ENCODE peak calls at places on chromosomes 1 and 21, in ten cellular contexts. E is stomach, T is osteoblast, H is prostate gland, B is IMR-90, P is AG04449, F is hepatocyte, R is epithelial cell of proximal tubule, W is cardiac muscle cell, Q is tibial artery. G is an unnamed sample.

GRCh38 chr1:207983044-207983443 is 72.1 kb upstream of the CD34 start:
- DNase-seq in E (no peak), H (no peak), B (no peak), Q (no peak), R (no peak), F (no peak), W (no peak), P (no peak), T (no peak), G (no peak)

GRCh38 chr1:99602404-99602969 is 43.4 kb upstream of the PALMD start:
- DNase-seq in H (no peak), B (no peak), W (no peak), R (no peak), Q (no peak), F (no peak), E (no peak), P (no peak), T (peak), G (no peak)

GRCh38 chr1:223704921-223705878 is 7.1 kb upstream of the CAPN2 start:
- DNase-seq in B (peak), E (no peak), P (no peak), R (no peak), T (peak), Q (no peak), F (no peak), W (peak), H (no peak), G (no peak)

GRCh38 chr1:36034692-36035091 is 49.2 kb upstream of the TEKT2 start:
- DNase-seq in T (peak), R (peak), Q (no peak), H (no peak), P (peak), B (peak), F (peak), W (no peak), E (no peak), G (peak)

GRCh38 chr1:36408479-36408878 is 10.8 kb upstream of the LSM10 start:
- DNase-seq in F (no peak), B (peak), T (no peak), E (no peak), H (no peak), Q (no peak), R (no peak), W (no peak), P (no peak), G (no peak)

GRCh38 chr1:151976868-151977267 is 16.8 kb downstream of the S100A10 start:
- DNase-seq in H (no peak), E (no peak), T (peak), P (no peak), R (no peak), W (no peak), F (no peak), B (peak), Q (no peak), G (no peak)

GRCh38 chr1:5757177-5757820 is 234.9 kb downstream of the NPHP4 start:
- DNase-seq in F (no peak), E (no peak), P (no peak), R (no peak), W (no peak), H (no peak), B (no peak), T (no peak), Q (no peak), G (no peak)

GRCh38 chr1:71916894-71917293 is 365.4 kb downstream of the NEGR1 start:
- DNase-seq in H (no peak), R (no peak), P (no peak), W (no peak), B (no peak), F (no peak), T (peak), Q (no peak), E (no peak), G (no peak)

GRCh38 chr1:55211456-55211855 is 3.7 kb downstream of the USP24 start:
- DNase-seq in R (no peak), W (no peak), T (peak), H (no peak), F (no peak), B (peak), Q (no peak), P (no peak), E (no peak), G (no peak)

GRCh38 chr1:201731592-201731991 is 97.4 kb upstream of the IPO9 start:
- DNase-seq in F (no peak), W (peak), P (no peak), B (no peak), R (no peak), T (no peak), E (no peak), H (no peak), Q (no peak), G (no peak)

GRCh38 chr1:222995230-222995580 is 147.8 kb downstream of the TLR5 start:
- DNase-seq in W (no peak), R (no peak), F (no peak), E (no peak), H (no peak), T (no peak), B (no peak), Q (no peak), P (no peak), G (no peak)

GRCh38 chr1:157696966-157697628 is 3.5 kb downstream of the FCRL3 start:
- DNase-seq in P (no peak), R (no peak), W (no peak), H (no peak), F (no peak), Q (no peak), T (no peak), E (no peak), B (no peak), G (no peak)

GRCh38 chr1:167722152-167722869 is 529 bp downstream of the MPZL1 start:
- DNase-seq in P (no peak), R (no peak), W (peak), F (peak), E (peak), H (peak), Q (no peak), T (peak), B (peak), G (no peak)

GRCh38 chr1:223486366-223486765 is 93.2 kb downstream of the CCDC185 start:
- DNase-seq in H (no peak), E (no peak), T (no peak), R (no peak), P (no peak), F (no peak), Q (no peak), W (no peak), B (no peak), G (no peak)

GRCh38 chr1:173753830-173754229 is 39.0 kb downstream of the KLHL20 start:
- DNase-seq in F (no peak), R (no peak), H (no peak), E (no peak), T (no peak), W (no peak), B (no peak), Q (no peak), P (no peak), G (no peak)

GRCh38 chr1:2204384-2205190 is 10.0 kb upstream of the FAAP20 start:
- DNase-seq in Q (peak), T (peak), W (no peak), H (no peak), R (no peak), P (no peak), B (peak), F (peak), E (peak), G (no peak)

GRCh38 chr1:213585402-213585801 is 402.4 kb upstream of the PROX1 start:
- DNase-seq in Q (no peak), R (no peak), H (no peak), P (no peak), B (no peak), E (no peak), T (no peak), F (no peak), W (no peak), G (no peak)

GRCh38 chr1:56901720-56902119 is 47.1 kb downstream of the C8A start:
- DNase-seq in B (peak), R (no peak), P (no peak), Q (no peak), E (no peak), H (no peak), T (no peak), F (peak), W (peak), G (no peak)

GRCh38 chr1:113995382-113995781 is 16.1 kb downstream of the OLFML3 start:
- DNase-seq in B (no peak), H (no peak), F (no peak), P (no peak), R (no peak), T (no peak), W (no peak), E (no peak), Q (no peak), G (no peak)

GRCh38 chr1:64505232-64505943 is 35.5 kb downstream of the CACHD1 start:
- DNase-seq in P (no peak), W (peak), H (no peak), B (no peak), T (peak), E (peak), R (no peak), F (peak), Q (no peak), G (no peak)

GRCh38 chr1:237873487-237873927 is 17.2 kb downstream of the ZP4 start:
- DNase-seq in E (no peak), B (peak), H (no peak), F (peak), W (no peak), P (no peak), Q (no peak), R (peak), T (no peak), G (peak)

GRCh38 chr1:205975387-205975998 is 27.7 kb downstream of the RAB7B start:
- DNase-seq in H (no peak), T (no peak), F (no peak), B (no peak), E (peak), P (no peak), W (no peak), R (no peak), Q (no peak), G (no peak)

GRCh38 chr21:38809170-38809878 is 3.6 kb downstream of the ETS2 start:
- DNase-seq in Q (no peak), B (no peak), T (no peak), W (no peak), R (no peak), H (no peak), P (no peak), F (no peak), E (no peak), G (no peak)

GRCh38 chr1:10538608-10539355 is 64.0 kb downstream of the PEX14 start:
- DNase-seq in B (peak), H (no peak), T (peak), Q (no peak), F (no peak), R (no peak), P (no peak), W (no peak), E (no peak), G (no peak)

GRCh38 chr1:27521336-27522147 is 31.6 kb upstream of the WASF2 start:
- DNase-seq in F (no peak), Q (peak), B (no peak), H (no peak), W (no peak), R (no peak), E (no peak), P (no peak), T (peak), G (no peak)

GRCh38 chr1:40633563-40634376 is 31.7 kb downstream of the RIMS3 start:
- DNase-seq in B (no peak), W (peak), P (no peak), R (no peak), H (no peak), F (peak), T (peak), E (peak), Q (peak), G (no peak)

GRCh38 chr1:9004731-9005708 is 21.2 kb downstream of the SLC2A7 start:
- DNase-seq in T (peak), H (peak), P (peak), B (peak), F (peak), Q (peak), E (peak), R (peak), W (peak), G (peak)

GRCh38 chr1:37731312-37732019 is 33.5 kb downstream of the EPHA10 start:
- DNase-seq in Q (no peak), B (no peak), F (no peak), R (no peak), E (no peak), T (peak), W (no peak), P (no peak), H (no peak), G (no peak)

GRCh38 chr1:230876660-230877059 is 8.3 kb upstream of the C1orf198 start:
- DNase-seq in T (no peak), B (no peak), W (no peak), Q (no peak), R (no peak), P (no peak), F (no peak), H (no peak), E (no peak), G (no peak)

GRCh38 chr21:42466700-42467612 is 29.1 kb downstream of the RSPH1 start:
- DNase-seq in T (no peak), W (peak), F (peak), E (no peak), R (no peak), Q (no peak), H (peak), P (no peak), B (peak), G (no peak)

GRCh38 chr1:9340864-9341263 is 48.2 kb downstream of the SPSB1 start:
- DNase-seq in H (no peak), Q (no peak), B (no peak), R (no peak), W (no peak), P (no peak), F (no peak), E (no peak), T (no peak), G (no peak)

GRCh38 chr21:28789571-28789970 is 203.1 kb downstream of the LTN1 start:
- DNase-seq in E (no peak), T (no peak), R (no peak), F (no peak), Q (no peak), B (no peak), H (no peak), W (peak), P (no peak), G (no peak)

GRCh38 chr21:44272231-44272858 is 10.6 kb upstream of the DNMT3L start:
- DNase-seq in W (no peak), T (peak), H (no peak), F (no peak), B (no peak), R (no peak), Q (no peak), E (no peak), P (no peak), G (no peak)

GRCh38 chr1:24966724-24967346 is 36.8 kb upstream of the RUNX3 start:
- DNase-seq in H (no peak), F (peak), E (no peak), B (peak), W (no peak), P (no peak), T (peak), R (peak), Q (no peak), G (no peak)

GRCh38 chr1:53639251-53639721 is 99.7 kb downstream of the GLIS1 start:
- DNase-seq in T (peak), F (no peak), H (no peak), E (peak), P (no peak), R (no peak), W (no peak), B (peak), Q (peak), G (peak)
- TF ChIP-seq CTCF in T (peak), F (peak), H (no peak), E (no peak), P (peak), R (no peak), W (no peak), B (peak), Q (no peak), G (peak)

GRCh38 chr1:103527331-103527730 is 1.8 kb downstream of the RNPC3 start:
- DNase-seq in T (no peak), H (no peak), E (no peak), R (no peak), F (no peak), P (no peak), W (no peak), Q (no peak), B (no peak), G (no peak)
- H3K4me3 ChIP-seq in T (peak), H (no peak), E (no peak), R (peak), F (peak), P (no peak), W (peak), Q (peak), B (no peak), G (peak)

DNA sequence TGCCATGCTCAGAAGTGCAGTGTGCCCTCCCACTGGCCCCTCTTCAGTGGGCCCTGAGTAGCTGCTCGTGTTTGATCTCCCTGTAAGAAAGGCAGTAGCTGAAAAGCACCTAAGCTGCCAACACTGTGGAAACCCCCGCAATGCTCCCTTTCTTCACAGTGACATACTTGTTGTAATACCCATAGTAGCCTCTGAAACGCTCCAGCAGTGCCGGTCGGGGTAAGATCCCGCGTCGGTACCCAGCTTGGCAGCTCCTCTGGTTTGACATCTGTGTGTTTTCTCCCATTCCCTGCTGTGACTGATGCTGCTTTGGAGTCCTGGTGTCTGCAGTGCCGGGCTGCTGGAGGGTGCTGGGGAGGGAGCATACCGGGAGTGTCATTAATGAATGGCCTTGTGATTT is 3.6 kb downstream of the CHAF1B start:
- DNase-seq in H (no peak), R (peak), W (no peak), T (no peak), E (no peak), B (peak), P (no peak), Q (no peak), F (peak), G (no peak)
- TF ChIP-seq CTCF in H (peak), R (peak), W (peak), T (peak), E (no peak), B (peak), P (no peak), Q (no peak), F (no peak), G (peak)

DNA sequence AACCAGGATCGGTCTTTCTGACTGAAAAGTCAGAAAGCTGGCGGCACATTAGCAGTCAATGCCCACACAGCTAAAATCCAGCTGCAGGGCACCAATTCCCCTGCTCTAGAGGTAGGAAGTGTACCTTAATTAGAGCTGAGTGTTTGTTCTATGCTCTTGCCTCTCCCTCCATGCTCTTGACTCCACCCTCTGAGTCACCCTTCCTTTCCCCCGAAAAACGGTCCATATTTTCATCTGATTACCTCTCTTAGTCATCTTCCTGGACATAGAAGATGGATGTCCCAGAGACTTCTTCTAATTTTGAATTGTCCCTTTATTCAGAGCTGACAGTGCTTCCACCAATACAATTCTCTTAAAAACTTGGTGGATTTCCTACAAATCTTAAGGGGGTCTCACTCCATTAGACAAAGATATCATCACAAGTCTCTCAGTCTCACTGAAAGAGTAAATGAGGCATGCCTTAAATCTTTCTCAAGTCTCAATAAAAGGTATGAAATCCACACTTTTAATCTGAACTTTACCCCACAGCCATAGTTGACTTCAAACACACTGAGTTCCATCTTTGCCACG is 44.1 kb upstream of the SLC19A1 start:
- DNase-seq in B (no peak), E (no peak), P (no peak), W (no peak), Q (no peak), F (no peak), R (no peak), H (no peak), T (no peak), G (no peak)
- H3K4me3 ChIP-seq in B (no peak), E (no peak), P (no peak), W (no peak), Q (no peak), F (no peak), R (no peak), H (no peak), T (no peak), G (no peak)

GRCh38 chr1:155052412-155053400 is 1.6 kb downstream of the ADAM15 start:
- DNase-seq in H (peak), T (no peak), R (no peak), W (no peak), F (no peak), Q (no peak), E (no peak), B (no peak), P (no peak), G (no peak)
- TF ChIP-seq CTCF in H (no peak), T (peak), R (peak), W (peak), F (peak), Q (no peak), E (no peak), B (peak), P (peak), G (peak)

GRCh38 chr1:161198877-161199431 is at the start of gene ADAMTS4:
- DNase-seq in P (peak), E (peak), B (peak), R (no peak), T (peak), Q (peak), W (peak), F (peak), H (no peak), G (no peak)

GRCh38 chr1:161196111-161196510 is 2.7 kb downstream of the ADAMTS4 start:
- DNase-seq in T (no peak), E (no peak), Q (no peak), P (no peak), W (no peak), R (no peak), H (no peak), F (no peak), B (no peak), G (no peak)

GRCh38 chr1:161196521-161197451 is 2.1 kb downstream of the ADAMTS4 start:
- DNase-seq in H (no peak), F (peak), W (no peak), B (peak), R (no peak), E (no peak), T (peak), P (no peak), Q (no peak), G (no peak)

GRCh38 chr1:161198206-161198876 is 513 bp downstream of the ADAMTS4 start:
- DNase-seq in E (no peak), T (peak), P (no peak), B (no peak), W (peak), F (peak), Q (no peak), R (no peak), H (no peak), G (no peak)

DNA sequence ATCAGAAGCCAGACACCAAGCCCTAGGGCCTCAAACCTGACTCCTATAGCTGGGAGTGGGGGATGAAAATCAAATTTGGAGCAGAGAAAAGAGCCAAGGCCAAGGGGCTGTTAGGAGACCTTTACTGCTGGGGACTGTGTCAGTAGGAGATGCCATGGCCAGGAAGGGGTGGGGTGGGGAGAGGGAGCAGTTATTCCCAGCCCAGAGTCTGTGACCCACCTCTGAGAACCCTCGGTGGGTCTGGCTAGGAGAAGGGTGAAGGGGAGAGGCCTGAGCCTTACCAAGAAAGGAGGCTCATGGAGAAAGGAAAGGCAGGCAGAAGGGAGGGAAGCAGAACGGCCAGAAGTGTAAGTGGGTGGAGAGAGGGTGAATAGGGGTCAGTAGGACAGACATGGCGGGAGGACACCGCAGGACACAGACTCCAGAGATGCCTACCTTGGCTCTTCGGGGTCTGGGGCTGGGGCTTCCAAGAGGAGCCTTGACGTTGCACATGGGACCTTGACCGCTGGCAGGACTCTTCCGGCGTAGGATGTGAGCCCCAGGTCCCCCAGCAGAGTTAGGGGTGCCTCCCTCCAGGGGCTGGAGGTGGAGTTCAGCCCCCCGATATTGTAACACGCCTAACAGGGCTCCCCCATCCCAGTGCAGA is 1.2 kb downstream of the ADAMTS4 start:
- DNase-seq in R (no peak), F (no peak), W (no peak), B (no peak), T (no peak), H (no peak), E (no peak), P (no peak), Q (no peak), G (no peak)
- H3K4me3 ChIP-seq in R (no peak), F (no peak), W (no peak), B (no peak), T (peak), H (no peak), E (peak), P (peak), Q (peak), G (no peak)

GRCh38 chr1:106022312-106022902 is 1034.1 kb upstream of the PRMT6 start:
- DNase-seq in F (peak), T (peak), R (no peak), H (no peak), P (no peak), B (no peak), E (no peak), Q (no peak), W (peak), G (no peak)
- TF ChIP-seq CTCF in F (peak), T (peak), R (no peak), H (peak), P (peak), B (peak), E (no peak), Q (no peak), W (peak), G (peak)

GRCh38 chr1:235864965-235865525 is 1.7 kb downstream of the LYST start:
- DNase-seq in P (no peak), E (no peak), T (no peak), W (no peak), R (no peak), B (no peak), F (no peak), H (no peak), Q (no peak), G (no peak)
- H3K4me3 ChIP-seq in P (peak), E (peak), T (peak), W (no peak), R (peak), B (no peak), F (peak), H (no peak), Q (peak), G (peak)

G was measured in kidney epithelial cell.